ENCODE peak calls at places on chromosomes 12 and 14, in four cellular contexts. M is mucosa of descending colon, E is fibroblast of lung, S is neural progenitor cell. F is an unnamed sample.
A peak's percentile ranks its signal among the peaks of the same experiment; 100 is the strongest.

GRCh38 chr12:9718968-9719367 is 13.9 kb downstream of the CLECL1 start:
- DNase-seq in M (no peak), E (no peak), S (no peak), F (no peak)

GRCh38 chr12:91608562-91608961 is 425.9 kb upstream of the DCN start:
- DNase-seq in M (no peak), E (no peak), S (no peak), F (no peak)

GRCh38 chr14:24343795-24344660 is 4.2 kb upstream of the RIPK3 start:
- DNase-seq in M (no peak), E (no peak), S (no peak), F (no peak)

GRCh38 chr14:88005050-88005481 is at the start of gene GPR65:
- DNase-seq in M (no peak), E (no peak), S (no peak), F (no peak)

GRCh38 chr12:120102189-120103043 is 14.1 kb downstream of the RAB35 start:
- DNase-seq in M (no peak), E (no peak), S (no peak), F (no peak)

GRCh38 chr12:43676183-43676813 is 82.3 kb downstream of the PUS7L start:
- DNase-seq in M (no peak), E (peak; percentile 6), S (peak; percentile 42), F (no peak)

GRCh38 chr12:65248656-65249633 is 29.5 kb upstream of the MSRB3 start:
- DNase-seq in M (no peak), E (no peak), S (no peak), F (no peak)

GRCh38 chr14:95394981-95395737 is 75.5 kb upstream of the CLMN start:
- DNase-seq in M (no peak), E (no peak), S (no peak), F (no peak)

GRCh38 chr12:109841356-109841755 is 8.2 kb upstream of the TRPV4 start:
- DNase-seq in M (no peak), E (no peak), S (no peak), F (no peak)

GRCh38 chr14:90814806-90815566 is 1.2 kb downstream of the TTC7B start:
- DNase-seq in M (no peak), E (no peak), S (no peak), F (no peak)

GRCh38 chr14:57617510-57617909 is 123.9 kb upstream of the CCDC198 start:
- DNase-seq in M (no peak), E (no peak), S (no peak), F (no peak)

GRCh38 chr14:23153891-23154796 is 29.3 kb downstream of the SLC7A8 start:
- DNase-seq in M (peak; percentile 85), E (peak; percentile 55), S (peak; percentile 46), F (peak; percentile 65)

GRCh38 chr14:38256358-38256840 is 506 bp upstream of the CLEC14A start:
- DNase-seq in M (no peak), E (peak; percentile 91), S (peak; percentile 31), F (peak; percentile 48)

GRCh38 chr14:105171004-105171673 is 2.6 kb upstream of the JAG2 start:
- DNase-seq in M (no peak), E (no peak), S (no peak), F (no peak)
- H3K4me3 ChIP-seq in M (no peak overlapping the region), E (no peak overlapping the region), S (no peak overlapping the region), F (no peak overlapping the region)

GRCh38 chr14:77243853-77244252 is 27.2 kb downstream of the NGB start:
- DNase-seq in M (no peak), E (no peak), S (no peak), F (no peak)
- H3K4me3 ChIP-seq in M (no peak overlapping the region), E (no peak overlapping the region), S (no peak overlapping the region), F (no peak overlapping the region)

GRCh38 chr14:20775043-20775442 is 6.0 kb upstream of the RNASE6 start:
- DNase-seq in M (no peak), E (no peak), S (no peak), F (no peak)
- H3K4me3 ChIP-seq in M (no peak overlapping the region), E (no peak overlapping the region), S (no peak overlapping the region), F (no peak overlapping the region)

DNA sequence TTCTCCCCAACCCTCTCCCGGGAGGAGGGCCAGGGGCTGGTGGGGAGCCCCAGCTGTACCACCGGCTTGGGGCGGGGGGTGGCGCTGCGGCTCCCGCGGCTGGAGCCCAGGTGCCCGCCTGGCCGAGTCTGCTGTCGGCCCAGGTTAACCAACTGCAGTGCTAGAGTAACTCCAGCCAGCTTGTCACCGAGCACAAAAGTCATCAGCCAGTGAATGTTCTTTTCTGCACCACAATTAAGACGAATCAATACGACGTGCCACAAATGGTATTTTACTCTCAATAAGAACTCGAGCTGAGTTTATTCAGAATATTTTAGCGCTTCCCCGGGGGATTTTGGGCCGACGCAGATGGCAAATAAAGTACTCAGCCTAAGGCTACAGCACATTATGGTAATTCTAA is 83.3 kb downstream of the BCL11B start:
- DNase-seq in M (no peak), E (no peak), S (peak; percentile 55), F (no peak)
- H3K4me3 ChIP-seq in M (no peak overlapping the region), E (no peak overlapping the region), S (no peak overlapping the region), F (no peak overlapping the region)